ENCODE peak calls at places on chromosome 2, in eight cellular contexts. F is DMS153, S is ELR, B is lower leg skin, A is NCI-H69, G is T-helper 1 cell, J is NCI-H2081, L is activated T-cell treated with anti-CD3 and anti-CD28 coated beads for 1 hour. U is an unnamed sample.
A peak's percentile ranks its signal among the peaks of the same experiment; 100 is the strongest.

GRCh38 chr2:120765031-120765910 is 29.6 kb downstream of the GLI2 start:
- DNase-seq in G (no peak), L (no peak), S (no peak), F (no peak), J (no peak), A (no peak), B (no peak), U (no peak)

GRCh38 chr2:14587119-14587518 is 45.4 kb upstream of the LRATD1 start:
- DNase-seq in B (no peak), A (no peak), G (no peak), L (no peak), J (no peak), S (peak; percentile 88), F (no peak), U (no peak)

GRCh38 chr2:218924757-218925156 is 34.7 kb upstream of the CDK5R2 start:
- DNase-seq in J (no peak), A (no peak), F (no peak), L (no peak), B (no peak), S (no peak), G (no peak), U (no peak)

GRCh38 chr2:181957668-181958067 is 28.0 kb upstream of the PPP1R1C start:
- DNase-seq in L (no peak), J (no peak), S (no peak), B (no peak), G (no peak), A (peak; percentile 3), F (no peak), U (no peak)

GRCh38 chr2:235747001-235747867 is 253.4 kb downstream of the AGAP1 start:
- DNase-seq in S (no peak), B (no peak), J (no peak), F (no peak), A (no peak), L (no peak), G (no peak), U (no peak)

GRCh38 chr2:113324684-113325160 is 46.0 kb upstream of the PAX8 start:
- DNase-seq in L (peak; percentile 33), A (peak; percentile 75), J (peak; percentile 66), F (peak; percentile 58), G (peak; percentile 26), B (no peak), S (peak; percentile 75), U (peak; percentile 51)

GRCh38 chr2:237677951-237678481 is 50.6 kb downstream of the LRRFIP1 start:
- DNase-seq in G (no peak), J (no peak), B (no peak), S (no peak), L (no peak), A (peak; percentile 7), F (no peak), U (no peak)

GRCh38 chr2:29802976-29803375 is 118.4 kb downstream of the ALK start:
- DNase-seq in A (no peak), L (no peak), G (no peak), S (no peak), J (no peak), B (no peak), F (no peak), U (no peak)

U was measured in pancreas.